ENCODE peak calls at places on chromosomes 13 and 19, in four cellular contexts. J is Panc1, R is cardiac muscle cell, I is lung. U is an unnamed sample.

GRCh38 chr19:33125929-33126388 is 6.0 kb upstream of the WDR88 start:
- DNase-seq in J (peak), R (peak), I (peak), U (no peak)

GRCh38 chr13:77919351-77920294 is 992 bp upstream of the EDNRB start:
- DNase-seq in J (no peak), R (peak), I (peak), U (no peak)

GRCh38 chr13:75395901-75396300 is 86.1 kb downstream of the TBC1D4 start:
- DNase-seq in J (no peak), R (no peak), I (no peak), U (no peak)

GRCh38 chr19:19261350-19262189 is 11.5 kb downstream of the TM6SF2 start:
- DNase-seq in J (no peak), R (peak), I (no peak), U (no peak)

GRCh38 chr19:57068921-57069697 is 50.7 kb upstream of the USP29 start:
- DNase-seq in J (no peak), R (no peak), I (no peak), U (no peak)

GRCh38 chr19:33492090-33492489 is 29.5 kb downstream of the PEPD start:
- DNase-seq in J (no peak), R (no peak), I (no peak), U (no peak)

GRCh38 chr13:60454425-60454824 is 57.4 kb downstream of the TDRD3 start:
- DNase-seq in J (no peak), R (no peak), I (no peak), U (no peak)

GRCh38 chr13:56706485-56706884 is 434.2 kb upstream of the PRR20A start:
- DNase-seq in J (no peak), R (no peak), I (no peak), U (no peak)

GRCh38 chr19:56671613-56671994 is at the start of gene ZNF835:
- DNase-seq in J (no peak), R (peak), I (peak), U (no peak)

GRCh38 chr13:98657506-98658085 is 80.7 kb upstream of the STK24 start:
- DNase-seq in J (no peak), R (no peak), I (no peak), U (no peak)

GRCh38 chr13:99383946-99384345 is 76.7 kb upstream of the GPR183 start:
- DNase-seq in J (no peak), R (no peak), I (no peak), U (no peak)

GRCh38 chr13:65336916-65337315 is 1893.2 kb downstream of the PCDH9 start:
- DNase-seq in J (no peak), R (no peak), I (no peak), U (no peak)

GRCh38 chr13:42153371-42153770 is 104.9 kb downstream of the DGKH start:
- DNase-seq in J (no peak), R (no peak), I (no peak), U (no peak)

GRCh38 chr19:1501200-1501595 is 10.2 kb downstream of the REEP6 start:
- DNase-seq in J (no peak), R (no peak), I (no peak), U (no peak)

DNA sequence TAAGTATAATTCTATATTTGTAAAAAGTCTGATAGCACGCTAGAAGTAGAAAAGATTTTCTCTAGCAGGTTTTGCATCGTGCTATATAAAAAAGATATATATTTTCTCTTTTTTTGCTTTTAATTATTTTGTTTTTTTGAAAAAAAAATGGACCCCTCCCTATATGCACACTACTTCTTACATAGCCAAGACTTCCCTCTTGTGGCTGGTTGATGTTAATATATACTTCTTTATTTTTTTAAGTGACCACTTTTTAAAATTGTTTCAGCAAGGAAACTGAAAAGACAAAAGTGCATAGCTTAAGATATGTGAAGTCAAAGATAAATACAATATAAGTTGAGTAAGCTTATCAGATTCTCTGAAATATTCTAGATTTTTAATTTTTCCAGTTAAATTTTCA is 1202.8 kb downstream of the DIAPH3 start:
- DNase-seq in J (no peak), R (peak), I (no peak), U (no peak)
- TF ChIP-seq CTCF in J (no peak), R (no peak), I (no peak), U (peak)

GRCh38 chr19:6322284-6322683 is 11.1 kb downstream of the ACER1 start:
- DNase-seq in J (no peak), R (no peak), I (no peak), U (no peak)

GRCh38 chr19:6324757-6325156 is 8.7 kb downstream of the ACER1 start:
- DNase-seq in J (no peak), R (no peak), I (no peak), U (no peak)

GRCh38 chr19:6325614-6326013 is 7.8 kb downstream of the ACER1 start:
- DNase-seq in J (no peak), R (no peak), I (no peak), U (no peak)

DNA sequence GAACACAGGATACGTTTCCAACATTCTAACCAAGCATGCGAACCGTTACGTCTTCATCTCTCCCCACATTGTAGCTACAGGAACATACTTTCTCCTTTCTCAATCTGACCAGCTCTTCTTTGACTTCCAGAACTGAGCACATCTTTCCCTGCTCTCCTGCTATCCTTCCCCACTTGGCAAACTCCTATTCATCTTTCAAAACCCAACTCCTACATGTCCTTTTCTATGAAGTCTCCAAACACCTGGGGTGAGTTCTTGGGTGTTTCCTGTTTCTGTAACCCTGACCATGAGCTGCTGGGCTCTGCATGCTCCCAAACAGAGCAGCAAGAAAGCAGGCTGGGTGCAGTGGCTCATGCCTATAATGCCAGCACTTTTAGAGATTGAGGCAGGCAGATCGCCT is 6.6 kb downstream of the ACER1 start:
- DNase-seq in J (no peak), R (no peak), I (no peak), U (no peak)
- TF ChIP-seq CTCF in J (no peak), R (no peak), I (no peak), U (no peak)

DNA sequence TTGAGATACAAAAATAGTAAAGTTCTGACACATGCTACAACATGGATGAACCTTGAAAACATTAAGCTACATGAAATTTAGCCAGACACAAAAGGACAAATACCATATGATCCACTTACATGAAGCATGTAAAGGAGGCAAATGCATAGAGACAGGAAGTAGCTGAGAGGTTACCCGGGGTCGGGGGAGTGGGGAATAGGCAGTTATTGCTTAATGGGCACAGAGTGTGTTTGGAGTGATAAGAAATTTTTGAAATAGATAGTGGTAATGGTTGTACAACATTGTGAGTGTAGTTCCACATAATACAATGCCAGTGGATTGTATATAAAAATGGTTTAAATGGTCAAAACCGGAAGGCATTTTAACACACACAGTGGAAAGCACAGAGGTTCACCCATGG is 4.3 kb downstream of the N4BP2L1 start:
- DNase-seq in J (no peak), R (no peak), I (no peak), U (no peak)
- TF ChIP-seq CTCF in J (no peak), R (no peak), I (no peak), U (no peak)

DNA sequence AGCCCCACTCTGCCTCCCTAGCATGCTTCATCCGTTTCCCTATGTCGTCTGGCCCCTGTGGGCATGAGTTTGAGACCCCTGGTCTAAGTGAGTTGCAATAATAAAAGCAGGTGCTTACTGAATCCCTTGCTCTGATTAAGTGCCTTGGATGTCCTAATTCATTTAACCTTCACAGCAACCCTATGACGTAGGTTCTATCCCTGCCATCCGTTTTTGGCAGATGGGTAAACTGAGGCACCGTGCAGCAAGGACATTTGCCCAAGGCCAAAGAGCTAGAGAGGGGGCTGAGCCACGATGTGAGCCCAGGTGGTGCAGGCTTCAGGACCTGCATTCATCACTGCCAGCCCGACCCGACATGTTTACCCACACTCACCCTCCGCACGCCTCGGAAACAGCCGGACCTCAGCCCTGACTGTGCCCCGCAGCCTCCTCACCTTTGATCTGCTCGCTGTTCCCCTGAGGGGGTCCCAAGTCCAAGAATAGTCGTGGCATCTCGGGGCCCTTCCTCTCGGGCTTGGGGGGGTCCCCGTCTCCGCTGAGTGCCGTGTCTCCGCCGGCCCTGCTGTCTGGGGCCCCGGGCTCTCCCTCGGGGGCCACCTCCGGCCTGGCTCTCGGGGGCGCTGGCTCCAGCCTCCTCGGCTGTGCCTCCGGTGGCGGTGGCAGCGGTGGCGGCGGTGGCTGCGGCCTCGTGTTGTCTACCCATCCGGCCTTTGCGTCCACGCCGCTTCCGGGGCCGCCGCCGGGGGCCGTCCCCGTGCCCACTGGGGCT is 14.5 kb downstream of the LMTK3 start:
- DNase-seq in J (no peak), R (no peak), I (no peak), U (no peak)
- TF ChIP-seq CTCF in J (no peak), R (no peak), I (no peak), U (no peak)

GRCh38 chr13:48749144-48749543 is 95.4 kb downstream of the CYSLTR2 start:
- DNase-seq in J (no peak), R (no peak), I (no peak), U (no peak)

GRCh38 chr13:48746816-48747215 is 93.1 kb downstream of the CYSLTR2 start:
- DNase-seq in J (no peak), R (no peak), I (no peak), U (no peak)

GRCh38 chr13:48749699-48750473 is 96.2 kb downstream of the CYSLTR2 start:
- DNase-seq in J (peak), R (peak), I (peak), U (no peak)

GRCh38 chr13:48748681-48749080 is 95.0 kb downstream of the CYSLTR2 start:
- DNase-seq in J (no peak), R (no peak), I (no peak), U (no peak)

GRCh38 chr13:48750588-48751383 is 97.1 kb downstream of the CYSLTR2 start:
- DNase-seq in J (no peak), R (no peak), I (no peak), U (no peak)
- TF ChIP-seq CTCF in J (no peak), R (peak), I (no peak), U (no peak)

DNA sequence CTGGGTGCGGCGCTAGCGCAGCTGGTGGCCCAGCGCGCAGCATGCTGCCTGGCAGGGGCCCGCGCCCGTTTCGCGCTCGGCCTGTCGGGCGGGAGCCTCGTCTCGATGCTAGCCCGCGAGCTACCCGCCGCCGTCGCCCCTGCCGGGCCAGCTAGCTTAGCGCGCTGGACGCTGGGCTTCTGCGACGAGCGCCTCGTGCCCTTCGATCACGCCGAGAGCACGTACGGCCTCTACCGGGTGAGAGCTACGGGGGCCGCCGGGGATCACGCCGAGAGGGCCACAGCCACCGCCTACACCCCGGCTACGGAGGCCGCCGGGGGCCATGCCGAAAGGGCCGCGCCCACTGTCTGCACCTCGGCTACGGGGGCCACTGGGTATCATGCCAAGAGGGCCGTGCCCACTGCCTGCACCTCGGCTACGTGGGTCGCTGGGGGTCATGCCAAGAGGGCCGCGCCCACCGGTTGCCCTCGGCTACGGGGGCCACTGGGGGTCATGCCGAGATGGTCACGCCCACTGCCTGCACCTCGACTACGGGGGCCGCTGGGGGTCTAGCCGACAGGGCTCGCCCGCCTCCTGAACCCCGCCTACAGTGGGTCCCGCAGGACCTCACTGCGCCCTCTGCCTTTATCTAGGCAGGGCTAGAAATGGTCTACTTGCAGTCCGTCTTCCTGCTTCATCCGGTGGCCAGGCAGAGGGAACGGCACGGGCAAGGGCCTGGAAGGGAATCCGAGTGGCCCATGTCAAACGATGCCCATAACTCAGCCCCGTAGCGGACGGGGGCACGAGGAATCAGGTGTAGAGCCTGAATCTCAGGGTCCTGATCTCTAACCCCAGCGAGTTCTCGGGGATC is 500 bp downstream of the PGLS start:
- DNase-seq in J (peak), R (peak), I (peak), U (peak)
- TF ChIP-seq CTCF in J (no peak), R (peak), I (no peak), U (no peak)